ENCODE peak calls at places on chromosome 11, in seven cellular contexts. One of them, this sample, is unnamed. For H3K27me3, the result is how much of the 10 kb centered on the place peaks cover.

GRCh38 chr11:71286701-71287643 is 34.6 kb upstream of the SHANK2 start:
- DNase-seq in CD4-positive, alpha-beta T cell: no peak
- DNase-seq in H9: peak
- DNase-seq in mammary epithelial cell: peak
- DNase-seq in mesendoderm: no peak
- DNase-seq in endodermal cell: peak
- DNase-seq in CD8-positive, alpha-beta T cell: no peak
- DNase-seq in this sample: no peak

GRCh38 chr11:72582206-72583176 is 91.7 kb downstream of the PDE2A start:
- DNase-seq in CD8-positive, alpha-beta T cell: no peak
- DNase-seq in endodermal cell: peak
- DNase-seq in H9: no peak
- DNase-seq in mesendoderm: no peak
- DNase-seq in mammary epithelial cell: no peak
- DNase-seq in CD4-positive, alpha-beta T cell: no peak
- DNase-seq in this sample: no peak

GRCh38 chr11:34585870-34586654 is 34.8 kb upstream of the EHF start:
- DNase-seq in endodermal cell: no peak
- DNase-seq in H9: no peak
- DNase-seq in mesendoderm: peak
- DNase-seq in mammary epithelial cell: peak
- DNase-seq in CD8-positive, alpha-beta T cell: no peak
- DNase-seq in CD4-positive, alpha-beta T cell: no peak
- DNase-seq in this sample: peak

GRCh38 chr11:19493446-19493845 is 219.2 kb upstream of the NAV2 start:
- DNase-seq in mesendoderm: peak
- DNase-seq in CD8-positive, alpha-beta T cell: no peak
- DNase-seq in mammary epithelial cell: no peak
- DNase-seq in H9: peak
- DNase-seq in CD4-positive, alpha-beta T cell: no peak
- DNase-seq in endodermal cell: peak
- DNase-seq in this sample: no peak

GRCh38 chr11:95143106-95143681 is 53.5 kb downstream of the ENDOD1 start:
- DNase-seq in CD4-positive, alpha-beta T cell: no peak
- DNase-seq in CD8-positive, alpha-beta T cell: no peak
- DNase-seq in mesendoderm: no peak
- DNase-seq in H9: no peak
- DNase-seq in mammary epithelial cell: no peak
- DNase-seq in endodermal cell: no peak
- DNase-seq in this sample: no peak

GRCh38 chr11:35494966-35495365 is 30.4 kb downstream of the PAMR1 start:
- DNase-seq in CD4-positive, alpha-beta T cell: no peak
- DNase-seq in H9: no peak
- DNase-seq in mammary epithelial cell: no peak
- DNase-seq in CD8-positive, alpha-beta T cell: no peak
- DNase-seq in endodermal cell: no peak
- DNase-seq in mesendoderm: no peak
- DNase-seq in this sample: no peak

GRCh38 chr11:82229346-82229745 is 504.3 kb downstream of the FAM181B start:
- DNase-seq in endodermal cell: no peak
- DNase-seq in CD4-positive, alpha-beta T cell: no peak
- DNase-seq in H9: no peak
- DNase-seq in mesendoderm: peak
- DNase-seq in mammary epithelial cell: peak
- DNase-seq in CD8-positive, alpha-beta T cell: no peak
- DNase-seq in this sample: no peak

GRCh38 chr11:111460752-111461305 is 51.4 kb downstream of the BTG4 start:
- DNase-seq in endodermal cell: no peak
- DNase-seq in CD4-positive, alpha-beta T cell: no peak
- DNase-seq in CD8-positive, alpha-beta T cell: no peak
- DNase-seq in mesendoderm: no peak
- DNase-seq in mammary epithelial cell: no peak
- DNase-seq in H9: no peak
- DNase-seq in this sample: no peak

GRCh38 chr11:123308077-123308476 is 113.0 kb upstream of the CLMP start:
- DNase-seq in CD4-positive, alpha-beta T cell: no peak
- DNase-seq in H9: no peak
- DNase-seq in CD8-positive, alpha-beta T cell: no peak
- DNase-seq in mammary epithelial cell: no peak
- DNase-seq in endodermal cell: no peak
- DNase-seq in mesendoderm: no peak
- DNase-seq in this sample: no peak

GRCh38 chr11:124167852-124168251 is 15.3 kb upstream of the OR10D3 start:
- DNase-seq in endodermal cell: peak
- DNase-seq in mesendoderm: no peak
- DNase-seq in H9: no peak
- DNase-seq in mammary epithelial cell: no peak
- DNase-seq in CD4-positive, alpha-beta T cell: no peak
- DNase-seq in CD8-positive, alpha-beta T cell: no peak
- DNase-seq in this sample: no peak

GRCh38 chr11:12723410-12724297 is 49.4 kb downstream of the TEAD1 start:
- DNase-seq in CD4-positive, alpha-beta T cell: no peak
- DNase-seq in mammary epithelial cell: peak
- DNase-seq in H9: no peak
- DNase-seq in CD8-positive, alpha-beta T cell: no peak
- DNase-seq in mesendoderm: peak
- DNase-seq in endodermal cell: no peak
- DNase-seq in this sample: no peak

GRCh38 chr11:19679952-19680823 is 32.4 kb upstream of the NAV2 start:
- DNase-seq in mesendoderm: peak
- DNase-seq in endodermal cell: peak
- DNase-seq in H9: peak
- DNase-seq in mammary epithelial cell: peak
- DNase-seq in CD4-positive, alpha-beta T cell: no peak
- DNase-seq in CD8-positive, alpha-beta T cell: no peak
- DNase-seq in this sample: peak

GRCh38 chr11:57777969-57778317 is 16.3 kb downstream of the CTNND1 start:
- DNase-seq in CD4-positive, alpha-beta T cell: no peak
- DNase-seq in CD8-positive, alpha-beta T cell: no peak
- DNase-seq in mesendoderm: peak
- DNase-seq in mammary epithelial cell: peak
- DNase-seq in endodermal cell: peak
- DNase-seq in H9: no peak
- DNase-seq in this sample: no peak

GRCh38 chr11:80606726-80607125 is 1165.9 kb upstream of the TENM4 start:
- DNase-seq in CD4-positive, alpha-beta T cell: no peak
- DNase-seq in CD8-positive, alpha-beta T cell: no peak
- DNase-seq in mesendoderm: no peak
- DNase-seq in endodermal cell: no peak
- DNase-seq in H9: no peak
- DNase-seq in mammary epithelial cell: no peak
- DNase-seq in this sample: no peak

GRCh38 chr11:47863189-47863892 is 15.2 kb upstream of the NUP160 start:
- DNase-seq in mesendoderm: no peak
- DNase-seq in mammary epithelial cell: no peak
- DNase-seq in H9: no peak
- DNase-seq in CD8-positive, alpha-beta T cell: no peak
- DNase-seq in endodermal cell: no peak
- DNase-seq in CD4-positive, alpha-beta T cell: no peak
- DNase-seq in this sample: no peak

GRCh38 chr11:35223429-35223828 is 84.5 kb downstream of the CD44 start:
- DNase-seq in H9: no peak
- DNase-seq in CD8-positive, alpha-beta T cell: no peak
- DNase-seq in endodermal cell: no peak
- DNase-seq in mesendoderm: peak
- DNase-seq in CD4-positive, alpha-beta T cell: no peak
- DNase-seq in mammary epithelial cell: no peak
- DNase-seq in this sample: no peak

GRCh38 chr11:36478700-36479329 is 31.3 kb downstream of the TRAF6 start:
- DNase-seq in CD4-positive, alpha-beta T cell: no peak
- DNase-seq in mammary epithelial cell: peak
- DNase-seq in CD8-positive, alpha-beta T cell: peak
- DNase-seq in endodermal cell: peak
- DNase-seq in mesendoderm: peak
- DNase-seq in H9: no peak
- DNase-seq in this sample: peak

GRCh38 chr11:67032830-67033555 is 10.1 kb downstream of the SYT12 start:
- DNase-seq in endodermal cell: peak
- DNase-seq in mesendoderm: no peak
- DNase-seq in H9: no peak
- DNase-seq in mammary epithelial cell: peak
- DNase-seq in CD8-positive, alpha-beta T cell: no peak
- DNase-seq in CD4-positive, alpha-beta T cell: no peak
- DNase-seq in this sample: no peak

GRCh38 chr11:20050551-20051333 is 109.5 kb downstream of the DBX1 start:
- DNase-seq in mammary epithelial cell: peak
- DNase-seq in endodermal cell: peak
- DNase-seq in mesendoderm: peak
- DNase-seq in CD8-positive, alpha-beta T cell: no peak
- DNase-seq in CD4-positive, alpha-beta T cell: no peak
- DNase-seq in H9: peak
- DNase-seq in this sample: no peak

GRCh38 chr11:32586576-32587190 is 3.1 kb downstream of the EIF3M start:
- DNase-seq in mammary epithelial cell: peak
- DNase-seq in CD4-positive, alpha-beta T cell: no peak
- DNase-seq in H9: no peak
- DNase-seq in endodermal cell: no peak
- DNase-seq in CD8-positive, alpha-beta T cell: no peak
- DNase-seq in mesendoderm: peak
- DNase-seq in this sample: no peak

GRCh38 chr11:72534859-72535547 is 100.7 kb upstream of the CLPB start:
- DNase-seq in endodermal cell: peak
- DNase-seq in H9: peak
- DNase-seq in mesendoderm: peak
- DNase-seq in CD4-positive, alpha-beta T cell: no peak
- DNase-seq in mammary epithelial cell: no peak
- DNase-seq in CD8-positive, alpha-beta T cell: no peak
- DNase-seq in this sample: no peak

GRCh38 chr11:47433991-47434786 is 8.0 kb upstream of the PSMC3 start:
- DNase-seq in endodermal cell: no peak
- DNase-seq in mammary epithelial cell: no peak
- DNase-seq in H9: no peak
- DNase-seq in mesendoderm: no peak
- DNase-seq in CD4-positive, alpha-beta T cell: no peak
- DNase-seq in CD8-positive, alpha-beta T cell: no peak
- DNase-seq in this sample: no peak

GRCh38 chr11:126282361-126282741 is 542 bp upstream of the TIRAP start:
- DNase-seq in mesendoderm: peak
- DNase-seq in CD8-positive, alpha-beta T cell: peak
- DNase-seq in CD4-positive, alpha-beta T cell: peak
- DNase-seq in endodermal cell: peak
- DNase-seq in mammary epithelial cell: peak
- DNase-seq in H9: peak
- DNase-seq in this sample: no peak

DNA sequence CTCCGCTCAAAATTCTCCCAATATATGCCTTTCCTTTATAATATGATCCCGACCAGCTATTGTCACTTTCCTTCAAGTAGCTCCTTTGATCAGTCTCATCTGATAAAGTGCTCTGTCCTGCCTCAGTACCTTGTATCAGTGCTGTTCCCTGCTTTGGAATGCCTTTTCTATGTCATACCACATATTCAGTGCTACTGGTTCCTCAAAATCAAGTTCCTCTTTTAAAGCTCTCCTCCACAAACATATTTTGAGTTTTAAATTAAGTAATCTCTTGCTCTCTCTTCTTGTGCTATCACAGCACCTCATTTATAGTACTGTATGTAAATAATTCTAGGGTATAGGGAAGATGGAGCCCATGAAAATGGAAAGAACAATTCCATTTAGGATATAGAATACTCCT is 137.1 kb upstream of the CTSC start:
- DNase-seq in CD8-positive, alpha-beta T cell: no peak
- DNase-seq in CD4-positive, alpha-beta T cell: no peak
- DNase-seq in mesendoderm: no peak
- DNase-seq in mammary epithelial cell: no peak
- DNase-seq in H9: no peak
- DNase-seq in endodermal cell: no peak
- DNase-seq in this sample: no peak
- H3K27me3 ChIP-seq in CD8-positive, alpha-beta T cell: under half
- H3K27me3 ChIP-seq in CD4-positive, alpha-beta T cell: under half
- H3K27me3 ChIP-seq in mesendoderm: under half
- H3K27me3 ChIP-seq in mammary epithelial cell: under half
- H3K27me3 ChIP-seq in H9: under half
- H3K27me3 ChIP-seq in endodermal cell: under half
- H3K27me3 ChIP-seq in this sample: under half

GRCh38 chr11:2195756-2196088 is 24.1 kb upstream of the TH start:
- DNase-seq in endodermal cell: no peak
- DNase-seq in CD8-positive, alpha-beta T cell: no peak
- DNase-seq in mammary epithelial cell: no peak
- DNase-seq in mesendoderm: no peak
- DNase-seq in CD4-positive, alpha-beta T cell: no peak
- DNase-seq in H9: no peak
- DNase-seq in this sample: no peak
- H3K27me3 ChIP-seq in endodermal cell: under half
- H3K27me3 ChIP-seq in CD8-positive, alpha-beta T cell: under half
- H3K27me3 ChIP-seq in mammary epithelial cell: under half
- H3K27me3 ChIP-seq in mesendoderm: under half
- H3K27me3 ChIP-seq in CD4-positive, alpha-beta T cell: under half
- H3K27me3 ChIP-seq in H9: under half
- H3K27me3 ChIP-seq in this sample: under half

DNA sequence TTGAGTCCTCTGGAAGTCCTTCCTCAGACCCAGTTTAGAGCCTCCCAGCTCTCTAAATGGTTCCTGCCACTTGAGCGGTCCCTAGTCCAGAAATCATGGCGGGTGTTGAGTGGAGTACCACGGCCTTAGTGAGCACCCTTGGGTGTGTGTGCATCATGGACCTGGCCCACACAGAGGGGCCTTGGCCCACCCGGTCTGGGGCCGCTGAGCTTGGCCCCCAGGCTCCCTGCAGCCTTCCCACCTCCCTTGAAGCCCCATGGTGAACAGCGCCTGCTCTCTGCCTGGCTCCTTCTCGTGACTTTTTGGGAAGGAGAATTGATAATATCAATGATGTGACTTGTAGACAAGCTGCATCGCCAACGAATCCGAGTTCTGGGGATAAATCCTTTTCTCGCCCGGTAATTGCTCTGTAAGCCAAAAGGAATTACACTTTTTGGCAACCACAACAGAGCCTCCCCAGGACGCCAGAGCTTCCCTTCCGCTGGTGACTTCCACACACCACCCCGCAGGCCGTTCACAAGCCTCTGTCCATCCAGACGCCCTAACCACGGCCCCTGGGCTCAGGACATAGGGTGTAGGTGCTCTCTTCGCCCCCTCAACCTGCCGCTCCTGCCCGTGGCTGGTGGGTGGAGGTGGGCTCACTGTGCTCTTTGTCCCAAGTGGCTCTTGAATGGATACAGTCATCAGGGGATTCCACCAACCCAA is 93.8 kb downstream of the NECTIN1 start:
- DNase-seq in CD8-positive, alpha-beta T cell: no peak
- DNase-seq in H9: no peak
- DNase-seq in mesendoderm: no peak
- DNase-seq in endodermal cell: no peak
- DNase-seq in CD4-positive, alpha-beta T cell: no peak
- DNase-seq in mammary epithelial cell: no peak
- DNase-seq in this sample: no peak
- H3K27me3 ChIP-seq in CD8-positive, alpha-beta T cell: under half
- H3K27me3 ChIP-seq in H9: under half
- H3K27me3 ChIP-seq in mesendoderm: under half
- H3K27me3 ChIP-seq in endodermal cell: under half
- H3K27me3 ChIP-seq in CD4-positive, alpha-beta T cell: under half
- H3K27me3 ChIP-seq in mammary epithelial cell: under half
- H3K27me3 ChIP-seq in this sample: under half

DNA sequence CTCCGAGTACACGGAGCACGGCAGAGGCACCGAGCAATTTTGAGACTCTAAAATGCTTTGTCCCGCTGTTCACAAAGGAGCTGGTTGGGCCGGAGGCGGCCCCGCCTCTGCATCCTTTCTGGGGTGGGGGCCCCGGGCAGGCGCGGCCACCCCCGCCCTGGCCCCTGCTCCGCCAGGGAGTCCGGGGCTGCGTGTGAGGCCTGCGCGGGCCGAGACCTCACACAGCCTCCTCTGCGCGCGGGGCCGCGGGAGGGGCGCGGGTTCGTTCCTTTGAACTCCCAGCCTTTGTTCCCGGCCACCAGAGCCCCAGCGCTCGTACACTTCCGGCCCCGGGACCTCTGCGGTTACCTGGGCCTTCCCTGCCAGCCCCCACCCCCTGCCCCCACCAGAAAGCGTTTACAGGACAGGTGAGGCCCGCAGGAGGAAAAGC is 1.6 kb downstream of the FGF19 start:
- DNase-seq in CD4-positive, alpha-beta T cell: no peak
- DNase-seq in endodermal cell: peak
- DNase-seq in H9: peak
- DNase-seq in CD8-positive, alpha-beta T cell: no peak
- DNase-seq in mesendoderm: peak
- DNase-seq in mammary epithelial cell: no peak
- DNase-seq in this sample: no peak
- H3K27me3 ChIP-seq in CD4-positive, alpha-beta T cell: half or more
- H3K27me3 ChIP-seq in endodermal cell: half or more
- H3K27me3 ChIP-seq in H9: under half
- H3K27me3 ChIP-seq in CD8-positive, alpha-beta T cell: under half
- H3K27me3 ChIP-seq in mesendoderm: under half
- H3K27me3 ChIP-seq in mammary epithelial cell: under half
- H3K27me3 ChIP-seq in this sample: under half

This sample was measured in Panc1.